ENCODE peak calls at places on chromosome 21, in eight cellular contexts. E is GM23248, F is neural progenitor cell, C is MM.1S, T is SK-N-SH, L is OCI-LY7, I is HCT116, H is GM23338. G is an unnamed sample.

GRCh38 chr21:43196789-43197188 is 28.0 kb downstream of the CRYAA start:
- DNase-seq in C (no peak), I (no peak), E (no peak), T (no peak), F (peak; percentile 26), L (no peak), H (no peak), G (peak; percentile 73)

GRCh38 chr21:34670962-34671348 is 2.2 kb downstream of the CLIC6 start:
- DNase-seq in L (no peak), F (peak; percentile 41), T (no peak), C (no peak), I (no peak), H (peak; percentile 60), E (peak; percentile 44), G (no peak)

GRCh38 chr21:25571726-25572121 is 35.6 kb downstream of the MRPL39 start:
- DNase-seq in C (no peak), F (no peak), T (no peak), H (no peak), I (no peak), E (no peak), L (no peak), G (no peak)

GRCh38 chr21:42233067-42233981 is 14.4 kb downstream of the ABCG1 start:
- DNase-seq in H (peak; percentile 49), F (no peak), T (peak; percentile 66), I (no peak), C (peak; percentile 66), E (peak; percentile 47), L (peak; percentile 97), G (peak; percentile 74)

GRCh38 chr21:41808094-41808493 is 41.2 kb upstream of the RIPK4 start:
- DNase-seq in C (no peak), I (no peak), F (no peak), T (no peak), H (no peak), E (no peak), L (no peak), G (no peak)

GRCh38 chr21:16169102-16169511 is 439.3 kb downstream of the USP25 start:
- DNase-seq in E (peak; percentile 55), I (no peak), C (no peak), T (no peak), H (no peak), L (no peak), F (no peak), G (peak; percentile 44)

GRCh38 chr21:34367320-34367935 is 3.6 kb downstream of the KCNE2 start:
- DNase-seq in H (peak; percentile 90), I (peak; percentile 54), E (peak; percentile 93), C (peak; percentile 84), L (peak; percentile 63), F (peak; percentile 70), T (peak; percentile 45), G (peak; percentile 90)

GRCh38 chr21:37767984-37768383 is 148.3 kb downstream of the KCNJ6 start:
- DNase-seq in T (no peak), F (no peak), L (no peak), I (no peak), E (peak; percentile 62), H (no peak), C (no peak), G (no peak)

GRCh38 chr21:31008355-31008754 is 29.9 kb downstream of the KRTAP19-8 start:
- DNase-seq in E (no peak), I (no peak), F (no peak), C (no peak), L (no peak), H (no peak), T (no peak), G (no peak)

GRCh38 chr21:25054689-25055088 is 552.6 kb downstream of the MRPL39 start:
- DNase-seq in I (no peak), F (no peak), T (no peak), E (no peak), C (no peak), L (no peak), H (no peak), G (no peak)

GRCh38 chr21:42630626-42631025 is 22.8 kb upstream of the PDE9A start:
- DNase-seq in C (no peak), H (no peak), I (no peak), E (peak; percentile 17), T (no peak), L (no peak), F (no peak), G (no peak)

DNA sequence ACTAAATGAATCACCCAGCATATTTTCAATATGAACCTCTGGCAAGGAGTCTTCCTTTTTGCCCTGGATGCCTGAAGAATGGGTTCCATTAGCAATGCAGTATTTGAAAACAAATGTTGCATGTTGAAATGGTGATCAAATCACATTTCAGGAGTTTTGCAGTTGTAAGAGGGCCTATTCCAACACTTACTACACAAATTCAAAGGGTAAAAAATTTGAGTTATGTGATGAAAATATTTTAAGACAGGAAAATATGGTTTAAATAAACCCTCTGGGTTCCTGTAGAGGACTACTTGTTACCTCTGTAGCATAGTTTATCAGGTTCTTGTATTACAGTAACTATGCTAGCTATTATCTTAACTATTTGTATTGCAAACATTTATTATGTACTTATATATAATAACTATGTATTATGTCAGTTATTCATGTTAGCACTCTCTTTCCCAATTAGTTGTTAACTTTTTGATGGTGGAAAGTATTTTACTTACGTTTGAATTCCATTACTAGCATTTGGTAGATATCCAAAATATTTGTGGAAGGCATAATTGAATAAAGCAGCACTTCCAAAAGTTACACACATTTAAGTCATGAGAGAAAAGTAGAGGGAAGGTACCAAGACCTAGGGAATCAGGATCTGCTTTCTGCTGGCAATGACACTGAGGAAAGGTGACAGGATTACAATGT is 312.9 kb downstream of the GRIK1 start:
- DNase-seq in F (no peak), E (peak; percentile 3), T (no peak), L (no peak), H (no peak), I (no peak), C (no peak), G (no peak)
- TF ChIP-seq EZH2phosphoT487 in F (no peak), E (no peak), T (no peak), L (no peak), H (no peak), I (no peak), C (no peak), G (no peak)

GRCh38 chr21:22343303-22343702 is 1345.1 kb downstream of the NCAM2 start:
- DNase-seq in I (no peak), H (no peak), L (no peak), E (no peak), F (no peak), T (no peak), C (no peak), G (no peak)
- TF ChIP-seq EZH2phosphoT487 in I (no peak), H (no peak), L (no peak), E (no peak), F (no peak), T (no peak), C (no peak), G (no peak)

GRCh38 chr21:38980416-38981319 is 174.9 kb downstream of the ETS2 start:
- DNase-seq in E (no peak), T (no peak), L (no peak), I (no peak), F (no peak), C (no peak), H (no peak), G (no peak)

GRCh38 chr21:38982804-38983203 is 177.1 kb downstream of the ETS2 start:
- DNase-seq in I (no peak), C (no peak), E (no peak), T (no peak), L (no peak), F (no peak), H (no peak), G (no peak)

GRCh38 chr21:38976900-38977299 is 171.2 kb downstream of the ETS2 start:
- DNase-seq in C (no peak), H (no peak), L (no peak), T (no peak), F (no peak), E (no peak), I (no peak), G (no peak)

GRCh38 chr21:38982096-38982495 is 176.4 kb downstream of the ETS2 start:
- DNase-seq in F (peak; percentile 82), E (no peak), H (peak; percentile 93), C (no peak), T (no peak), I (no peak), L (no peak), G (no peak)

GRCh38 chr21:38979271-38980196 is 173.8 kb downstream of the ETS2 start:
- DNase-seq in C (no peak), E (peak; percentile 61), H (peak; percentile 83), F (peak; percentile 33), I (no peak), L (no peak), T (no peak), G (peak; percentile 26)
- TF ChIP-seq EZH2phosphoT487 in C (no peak), E (no peak), H (no peak), F (no peak), I (no peak), L (no peak), T (no peak), G (no peak)

GRCh38 chr21:45293214-45293725 is 5.6 kb upstream of the POFUT2 start:
- DNase-seq in T (peak; percentile 22), E (peak; percentile 56), L (no peak), H (no peak), I (no peak), C (no peak), F (no peak), G (peak; percentile 43)
- TF ChIP-seq EZH2phosphoT487 in T (no peak), E (no peak), L (no peak), H (no peak), I (no peak), C (no peak), F (no peak), G (no peak)

DNA sequence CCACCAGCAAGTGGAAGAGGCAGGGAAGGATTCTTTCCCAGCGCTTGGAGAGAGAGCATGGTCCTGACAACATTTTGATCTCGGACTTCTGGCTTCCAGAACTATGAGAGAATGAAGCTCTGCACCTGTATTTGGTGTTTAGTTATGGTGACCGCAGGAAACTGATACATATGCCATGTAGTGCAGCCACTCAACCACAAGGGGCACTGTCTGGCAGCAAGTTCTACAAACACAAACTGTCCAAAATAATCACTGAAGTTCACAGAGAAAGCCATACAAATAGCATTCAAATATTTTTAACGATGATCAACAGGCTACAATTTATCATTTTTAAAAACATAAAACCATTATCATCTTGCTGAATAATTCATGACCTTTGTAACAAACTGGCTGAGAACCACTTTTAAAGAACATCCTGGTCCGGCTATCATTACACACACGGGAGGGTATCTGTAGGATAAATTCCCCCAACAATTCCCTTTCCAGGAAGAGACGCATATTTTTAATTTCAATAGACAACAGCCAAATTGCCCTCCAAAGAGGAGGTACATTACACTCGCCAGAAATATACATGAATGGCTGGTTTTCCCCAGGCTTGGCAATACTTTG is 9.3 kb upstream of the CBR3 start:
- DNase-seq in L (peak; percentile 63), C (peak; percentile 83), I (no peak), H (peak; percentile 76), T (peak; percentile 60), F (peak; percentile 53), E (peak; percentile 70), G (peak; percentile 73)
- TF ChIP-seq EZH2phosphoT487 in L (no peak), C (no peak), I (no peak), H (no peak), T (no peak), F (no peak), E (no peak), G (no peak)